ENCODE peak calls at places on chromosomes 2 and 18, in five cellular contexts. L, A, E, K and F are unnamed samples.

GRCh38 chr2:150020221-150020620 is 432.6 kb upstream of the MMADHC start:
- DNase-seq in K (no peak), E (no peak), L (no peak), A (no peak), F (no peak)

GRCh38 chr2:9071032-9071431 is 67.5 kb upstream of the MBOAT2 start:
- DNase-seq in K (no peak), A (peak), L (peak), E (no peak), F (no peak)

GRCh38 chr2:120842456-120843439 is 107.1 kb downstream of the GLI2 start:
- DNase-seq in L (no peak), E (no peak), K (no peak), A (no peak), F (no peak)

GRCh38 chr2:85272357-85272756 is 55.4 kb downstream of the TGOLN2 start:
- DNase-seq in L (no peak), A (no peak), K (no peak), E (no peak), F (no peak)

GRCh38 chr18:26386421-26386820 is 160.2 kb downstream of the TAF4B start:
- DNase-seq in E (no peak), L (no peak), A (no peak), K (no peak), F (no peak)

GRCh38 chr18:12282436-12283039 is 25.5 kb upstream of the TUBB6 start:
- DNase-seq in L (no peak), A (no peak), K (no peak), E (no peak), F (no peak)

GRCh38 chr18:35267161-35267651 is 22.8 kb downstream of the ZSCAN30 start:
- DNase-seq in L (peak), E (peak), A (no peak), K (peak), F (peak)

GRCh38 chr2:229921101-229921891 is 513 bp downstream of the TRIP12 start:
- DNase-seq in K (peak), A (peak), E (peak), L (peak), F (peak)

GRCh38 chr2:97845818-97846217 is 132.4 kb downstream of the ZAP70 start:
- DNase-seq in E (no peak), A (no peak), K (no peak), L (no peak), F (no peak)

GRCh38 chr2:46695283-46695682 is 215.9 kb downstream of the TMEM247 start:
- DNase-seq in E (no peak), K (no peak), L (no peak), A (peak), F (no peak)

GRCh38 chr18:8548186-8548585 is 61.1 kb upstream of the RAB12 start:
- DNase-seq in K (no peak), A (no peak), E (no peak), L (no peak), F (no peak)

GRCh38 chr2:152200562-152201465 is 25.3 kb upstream of the STAM2 start:
- DNase-seq in L (peak), K (peak), A (peak), E (peak), F (peak)

GRCh38 chr2:46806526-46806925 is 109.1 kb downstream of the MCFD2 start:
- DNase-seq in A (no peak), K (no peak), E (no peak), L (no peak), F (no peak)

GRCh38 chr18:76822510-76823165 is at the start of gene ZNF236:
- DNase-seq in L (peak), A (peak), E (peak), K (peak), F (no peak)

GRCh38 chr2:190043441-190043840 is 19.1 kb downstream of the MSTN start:
- DNase-seq in E (no peak), A (no peak), L (no peak), K (no peak), F (no peak)

GRCh38 chr2:136008205-136008865 is 22.9 kb upstream of the DARS1 start:
- DNase-seq in L (no peak), A (peak), E (peak), K (no peak), F (no peak)

GRCh38 chr2:19746611-19747309 is 155.0 kb downstream of the TTC32 start:
- DNase-seq in K (peak), L (no peak), E (no peak), A (peak), F (peak)

GRCh38 chr2:197944416-197944815 is 140.0 kb downstream of the PLCL1 start:
- DNase-seq in K (no peak), A (no peak), E (no peak), L (no peak), F (no peak)

GRCh38 chr2:227862227-227862740 is 9.1 kb upstream of the DAW1 start:
- DNase-seq in A (peak), L (no peak), E (no peak), K (peak), F (no peak)

GRCh38 chr2:168244318-168244717 is 3.1 kb downstream of the STK39 start:
- DNase-seq in K (no peak), E (no peak), L (no peak), A (peak), F (no peak)

GRCh38 chr2:168961450-168962229 is 60.5 kb downstream of the G6PC2 start:
- DNase-seq in L (no peak), E (peak), K (peak), A (peak), F (no peak)

GRCh38 chr2:179579744-179580143 is 281.7 kb downstream of the ZNF385B start:
- DNase-seq in E (no peak), L (no peak), A (no peak), K (no peak), F (no peak)

GRCh38 chr2:85851253-85851955 is 37.4 kb downstream of the ST3GAL5 start:
- DNase-seq in E (no peak), A (no peak), L (no peak), K (no peak), F (no peak)

GRCh38 chr2:113203217-113203530 is 29.4 kb downstream of the PSD4 start:
- DNase-seq in E (no peak), L (peak), K (no peak), A (no peak), F (no peak)

GRCh38 chr18:74083071-74083954 is 64.3 kb downstream of the FBXO15 start:
- DNase-seq in A (no peak), E (no peak), L (no peak), K (no peak), F (no peak)

GRCh38 chr2:121253674-121254240 is 31.2 kb downstream of the TFCP2L1 start:
- DNase-seq in A (no peak), E (no peak), L (no peak), K (no peak), F (no peak)

GRCh38 chr2:177606636-177607035 is 214.1 kb downstream of the AGPS start:
- DNase-seq in L (no peak), A (no peak), E (no peak), K (peak), F (no peak)

GRCh38 chr18:59273936-59274928 is 978 bp upstream of the RAX start:
- DNase-seq in K (peak), A (no peak), E (no peak), L (no peak), F (no peak)

GRCh38 chr2:113198048-113198789 is 24.4 kb downstream of the PSD4 start:
- DNase-seq in E (no peak), L (no peak), K (no peak), A (no peak), F (no peak)

GRCh38 chr2:38722271-38723115 is 28.7 kb downstream of the SRSF7 start:
- DNase-seq in E (no peak), K (no peak), A (no peak), L (no peak), F (no peak)

DNA sequence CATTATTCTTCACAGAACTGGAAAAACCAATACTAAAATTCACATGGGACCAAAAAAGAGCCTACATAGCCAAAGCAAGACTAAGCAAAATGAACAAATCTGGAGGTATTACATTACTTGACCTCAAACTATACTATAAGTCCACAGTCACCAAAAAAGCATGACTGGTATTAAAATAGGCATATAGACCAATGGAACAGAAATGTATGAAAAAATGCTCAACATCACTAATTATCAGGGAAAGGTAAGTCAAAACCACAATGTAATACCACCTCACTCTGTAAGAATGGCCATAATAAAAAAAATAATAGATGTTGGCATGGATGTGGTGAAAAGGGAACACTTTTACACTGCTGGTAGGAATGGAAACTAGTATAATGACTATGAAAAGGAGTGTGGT is 158.6 kb downstream of the CDH2 start:
- DNase-seq in A (no peak), K (no peak), L (no peak), E (no peak), F (no peak)
- H3K4me3 ChIP-seq in A (no peak), K (no peak), L (no peak), E (no peak), F (no peak)

GRCh38 chr2:172097557-172098131 is 5.1 kb downstream of the DLX2 start:
- DNase-seq in A (no peak), K (peak), L (no peak), E (no peak), F (peak)

GRCh38 chr2:172095146-172095904 is 7.4 kb downstream of the DLX2 start:
- DNase-seq in E (no peak), A (peak), K (peak), L (peak), F (no peak)

GRCh38 chr2:172094319-172095145 is 8.2 kb downstream of the DLX2 start:
- DNase-seq in A (peak), E (no peak), L (peak), K (peak), F (no peak)

GRCh38 chr2:172096661-172097547 is 5.8 kb downstream of the DLX2 start:
- DNase-seq in A (peak), E (no peak), L (peak), K (peak), F (no peak)

DNA sequence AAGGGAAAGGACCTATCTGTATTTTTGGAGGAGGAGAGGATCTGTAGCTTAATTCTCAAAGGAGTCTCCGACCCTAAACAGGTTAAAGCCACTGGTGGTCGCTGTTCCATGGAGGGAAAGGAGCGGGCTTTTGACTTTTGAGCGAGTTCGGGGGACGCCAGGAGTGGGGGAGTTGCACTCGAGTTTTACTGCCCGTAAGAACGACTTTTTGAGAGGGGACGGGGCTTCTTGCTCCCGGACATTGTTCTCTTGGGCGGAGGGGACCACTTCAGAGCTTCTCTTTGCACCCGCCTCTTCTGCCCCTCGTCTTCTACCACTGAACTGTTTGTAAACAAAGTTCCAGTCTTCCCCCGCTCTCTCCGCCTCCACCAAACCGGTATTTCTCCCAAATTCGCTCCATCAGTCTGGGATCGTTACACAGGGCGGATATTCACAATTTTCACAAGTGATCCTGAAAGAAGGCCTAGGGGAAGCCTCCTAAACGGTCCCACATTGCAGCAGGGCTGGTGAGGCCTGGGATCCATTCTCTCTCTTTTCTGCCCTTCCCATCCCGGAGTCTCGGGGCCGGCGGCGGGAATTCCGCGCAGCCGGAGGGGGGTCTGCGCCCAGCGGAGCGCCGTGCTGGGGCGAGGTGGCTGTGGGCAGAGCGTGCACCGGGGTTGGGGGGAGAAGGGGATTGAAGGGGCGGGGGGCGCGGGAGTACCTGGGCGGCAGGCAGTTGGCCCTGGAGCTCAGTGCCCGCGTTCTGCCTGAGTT is 6.6 kb downstream of the DLX2 start:
- DNase-seq in K (no peak), A (no peak), L (peak), E (no peak), F (no peak)
- TF ChIP-seq CTCF in K (peak), A (peak), L (no peak), E (no peak), F (no peak)

DNA sequence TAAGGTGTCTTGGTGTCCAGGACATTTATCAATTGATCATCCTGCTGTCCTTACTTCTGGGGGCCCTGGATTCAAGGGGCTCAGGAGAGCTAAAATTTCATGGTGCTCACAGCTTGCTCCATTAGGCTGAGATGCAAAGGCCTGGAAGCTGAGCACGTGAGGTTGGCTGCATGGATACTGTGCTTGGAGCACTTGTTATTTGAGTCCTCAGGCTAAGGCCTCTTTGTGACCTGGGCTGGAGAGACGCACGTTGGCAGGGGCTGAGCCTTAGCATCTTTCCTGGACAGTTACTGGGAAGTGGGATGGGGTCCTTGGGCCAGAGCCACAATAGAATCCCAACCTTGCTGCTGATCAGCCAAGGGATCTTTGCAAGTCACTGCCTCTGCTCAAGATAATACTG is 151.2 kb upstream of the HS6ST1 start:
- DNase-seq in L (no peak), E (no peak), K (no peak), A (no peak), F (no peak)
- H3K4me3 ChIP-seq in L (no peak), E (no peak), K (no peak), A (no peak), F (no peak)

GRCh38 chr2:160268382-160268781 is 68.3 kb upstream of the ITGB6 start:
- DNase-seq in A (no peak), L (no peak), E (no peak), K (no peak), F (no peak)

GRCh38 chr2:160269803-160270570 is 69.9 kb upstream of the ITGB6 start:
- DNase-seq in E (peak), A (peak), L (peak), K (peak), F (peak)

GRCh38 chr2:160271166-160272086 is 71.4 kb upstream of the ITGB6 start:
- DNase-seq in E (peak), L (no peak), A (no peak), K (peak), F (peak)

GRCh38 chr2:160269365-160269764 is 69.3 kb upstream of the ITGB6 start:
- DNase-seq in E (peak), K (no peak), A (no peak), L (no peak), F (no peak)

DNA sequence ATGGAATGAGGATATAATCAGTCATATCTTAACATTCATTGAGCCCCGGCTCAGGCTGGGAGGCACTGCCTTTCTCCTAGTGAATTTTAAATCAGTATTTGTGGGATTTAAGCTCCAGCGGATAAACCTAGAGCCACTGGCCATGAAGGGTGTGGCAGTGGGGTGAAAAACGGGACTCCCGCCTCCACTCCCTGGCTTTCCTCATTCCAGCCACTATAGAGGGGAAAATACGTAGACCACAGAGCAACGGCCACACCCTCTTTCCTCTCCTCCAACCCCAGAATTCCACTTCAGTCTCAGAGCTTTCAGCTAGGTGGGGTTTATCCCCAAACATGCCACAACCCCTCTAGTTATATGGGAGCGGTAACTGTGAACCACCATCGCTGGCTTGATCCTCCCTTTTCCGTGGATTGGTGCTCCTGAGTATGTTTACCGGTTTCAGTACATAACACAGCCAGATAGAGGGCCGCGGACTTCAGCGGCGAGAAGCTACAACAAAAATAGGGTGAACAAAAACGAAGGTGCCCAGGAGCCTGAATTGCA is 70.6 kb upstream of the ITGB6 start:
- DNase-seq in L (no peak), E (no peak), K (peak), A (no peak), F (peak)
- TF ChIP-seq CTCF in L (no peak), E (no peak), K (no peak), A (no peak), F (no peak)

DNA sequence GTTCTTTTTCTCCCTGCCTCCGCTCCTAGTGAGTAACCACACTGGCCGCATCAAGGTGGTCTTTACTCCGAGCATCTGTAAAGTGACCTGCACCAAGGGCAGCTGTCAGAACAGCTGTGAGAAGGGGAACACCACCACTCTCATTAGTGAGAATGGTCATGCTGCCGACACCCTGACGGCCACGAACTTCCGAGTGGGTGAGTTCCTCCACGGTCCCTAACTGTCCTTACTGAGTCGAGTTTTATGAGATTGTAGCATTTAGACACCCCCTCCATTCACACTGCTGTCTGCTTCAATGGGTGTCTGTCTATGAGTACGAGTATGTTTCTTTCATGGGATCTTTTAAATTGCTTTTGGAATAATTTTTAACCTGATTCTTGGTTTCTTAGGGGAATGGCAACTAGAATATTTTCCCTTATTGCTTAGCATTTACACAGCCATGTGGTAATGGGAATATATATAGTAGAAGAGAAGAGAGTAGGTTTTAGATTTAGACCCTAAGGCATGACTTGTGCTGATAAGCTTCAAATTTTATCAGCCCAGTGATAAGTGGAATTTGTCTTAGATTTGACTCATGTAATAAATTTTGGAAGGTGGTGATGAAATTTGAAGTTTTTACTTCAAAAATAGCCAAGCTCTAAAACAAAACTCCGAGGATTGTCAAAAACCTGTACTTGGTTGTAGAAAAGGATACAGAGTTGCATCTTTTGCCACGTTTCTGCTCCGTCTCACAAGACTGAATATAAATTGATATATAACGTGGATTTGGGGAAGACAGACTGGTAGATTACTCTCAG is 188.2 kb downstream of the LTBP1 start:
- DNase-seq in A (no peak), E (no peak), K (no peak), L (no peak), F (no peak)
- H3K4me3 ChIP-seq in A (no peak), E (peak), K (no peak), L (peak), F (peak)

GRCh38 chr2:7671312-7671711 is 754.1 kb downstream of the RNF144A start:
- DNase-seq in E (peak), L (no peak), K (no peak), A (no peak), F (no peak)

GRCh38 chr2:7672685-7673071 is 755.5 kb downstream of the RNF144A start:
- DNase-seq in A (no peak), K (no peak), L (no peak), E (no peak), F (no peak)

GRCh38 chr2:7673101-7673500 is 755.9 kb downstream of the RNF144A start:
- DNase-seq in A (no peak), E (no peak), L (no peak), K (no peak), F (no peak)

GRCh38 chr2:7670905-7671304 is 753.7 kb downstream of the RNF144A start:
- DNase-seq in E (no peak), A (no peak), L (no peak), K (no peak), F (no peak)

GRCh38 chr2:7672027-7672684 is 754.9 kb downstream of the RNF144A start:
- DNase-seq in K (peak), A (peak), E (no peak), L (peak), F (no peak)
- TF ChIP-seq CTCF in K (peak), A (peak), E (no peak), L (peak), F (peak)

GRCh38 chr2:241882090-241882625 is 12.6 kb downstream of the RTP5 start:
- DNase-seq in K (peak), E (peak), L (no peak), A (peak), F (no peak)
- H3K4me3 ChIP-seq in K (peak), E (peak), L (peak), A (peak), F (peak)

DNA sequence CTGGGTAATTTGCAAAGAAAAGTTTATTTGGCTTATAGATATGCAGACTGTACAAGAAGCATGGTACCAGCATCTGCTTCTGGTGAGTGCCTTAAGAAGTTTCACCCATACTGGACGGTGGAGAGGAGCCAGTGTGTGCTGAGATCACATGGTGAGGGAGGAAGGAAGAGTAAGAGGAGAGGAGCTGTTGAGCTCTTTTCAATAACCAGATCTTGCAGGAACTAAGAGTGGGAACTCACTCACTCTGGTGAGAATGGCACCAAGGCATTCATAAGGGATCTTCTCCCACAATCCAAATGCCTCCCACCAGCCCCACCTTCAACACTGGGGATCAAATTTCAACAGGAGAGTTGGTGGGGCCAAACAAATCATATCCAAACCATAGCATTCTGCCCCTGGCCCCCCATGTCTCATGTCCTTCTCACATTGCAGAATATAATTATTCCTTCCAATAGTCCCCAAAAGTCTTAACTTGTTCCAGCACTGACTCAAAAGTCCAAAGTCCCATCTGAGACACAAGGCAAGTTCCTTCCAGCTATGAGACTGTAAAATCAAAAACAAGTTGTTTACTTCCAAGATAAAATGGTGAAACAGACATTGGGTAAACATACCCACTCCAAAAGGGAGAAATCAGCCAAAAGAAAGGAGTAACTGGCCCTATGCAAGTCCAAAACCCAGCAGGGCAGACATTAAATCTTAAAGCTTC is 11.7 kb upstream of the TMEM37 start:
- DNase-seq in L (no peak), K (no peak), A (no peak), E (no peak), F (peak)
- TF ChIP-seq CTCF in L (no peak), K (no peak), A (no peak), E (no peak), F (no peak)